ENCODE peak calls at places on chromosomes 7 and 10, in six cellular contexts. V, O, K, J, Z and R are unnamed samples.
A peak's percentile ranks its signal among the peaks of the same experiment; 100 is the strongest.

GRCh38 chr10:22700489-22700888 is 13.9 kb downstream of the PIP4K2A start:
- DNase-seq in V (no peak), Z (no peak), O (no peak), K (no peak), J (no peak), R (no peak)

GRCh38 chr7:54839538-54840213 is 80.7 kb upstream of the SEC61G start:
- DNase-seq in Z (peak; percentile 81), O (peak; percentile 77), J (peak; percentile 95), V (peak; percentile 77), K (peak; percentile 39), R (peak; percentile 70)

GRCh38 chr7:115217373-115217772 is 295.5 kb downstream of the MDFIC start:
- DNase-seq in O (no peak), V (no peak), K (peak; percentile 32), Z (no peak), J (no peak), R (peak; percentile 18)

GRCh38 chr10:132848306-132848705 is 62.4 kb upstream of the NKX6-2 start:
- DNase-seq in O (no peak), K (no peak), V (no peak), Z (no peak), J (no peak), R (no peak)

GRCh38 chr10:133357293-133358151 is at the start of gene FUOM:
- DNase-seq in O (peak; percentile 46), Z (peak; percentile 58), V (peak; percentile 87), J (peak; percentile 29), K (peak; percentile 71), R (no peak)

GRCh38 chr7:74288034-74288881 is 949 bp upstream of the CLIP2 start:
- DNase-seq in O (peak; percentile 39), J (peak; percentile 28), Z (peak; percentile 87), V (no peak), K (no peak), R (no peak)

GRCh38 chr7:110922906-110923305 is 168.0 kb upstream of the LRRN3 start:
- DNase-seq in O (peak; percentile 53), K (peak; percentile 70), J (peak; percentile 3), Z (no peak), V (no peak), R (peak; percentile 21)

GRCh38 chr7:79055722-79056415 is 397.6 kb downstream of the MAGI2 start:
- DNase-seq in J (peak; percentile 63), V (no peak), K (no peak), O (peak; percentile 67), Z (no peak), R (no peak)

GRCh38 chr10:8086315-8086714 is 31.8 kb downstream of the GATA3 start:
- DNase-seq in K (no peak), O (no peak), V (no peak), Z (no peak), J (no peak), R (no peak)

GRCh38 chr7:132999845-133000244 is 82.0 kb downstream of the CHCHD3 start:
- DNase-seq in Z (no peak), O (no peak), J (no peak), V (no peak), K (no peak), R (no peak)

GRCh38 chr7:135710417-135711138 is 17.4 kb downstream of the SLC13A4 start:
- DNase-seq in J (no peak), O (peak; percentile 18), V (no peak), K (no peak), Z (peak; percentile 11), R (peak; percentile 50)

GRCh38 chr10:119306514-119306951 is 99.2 kb downstream of the GRK5 start:
- DNase-seq in J (no peak), Z (no peak), O (peak; percentile 28), V (no peak), K (no peak), R (peak; percentile 38)

GRCh38 chr10:37535459-37536246 is 321.8 kb downstream of the ZNF248 start:
- DNase-seq in K (no peak), Z (peak; percentile 47), O (peak; percentile 30), V (no peak), J (no peak), R (no peak)

GRCh38 chr10:119253433-119254174 is 46.2 kb downstream of the GRK5 start:
- DNase-seq in Z (peak; percentile 87), O (peak; percentile 86), V (no peak), K (peak; percentile 95), J (peak; percentile 19), R (peak; percentile 55)

GRCh38 chr10:28948045-28948444 is 270.7 kb downstream of the BAMBI start:
- DNase-seq in O (no peak), Z (no peak), K (peak; percentile 40), V (no peak), J (no peak), R (no peak)

GRCh38 chr7:150379590-150380379 is 655 bp downstream of the ZNF775 start:
- DNase-seq in J (no peak), O (peak; percentile 28), V (no peak), K (peak; percentile 51), Z (no peak), R (peak; percentile 61)

GRCh38 chr7:50960621-50961310 is 178.1 kb upstream of the GRB10 start:
- DNase-seq in O (no peak), V (no peak), J (no peak), Z (peak; percentile 52), K (no peak), R (no peak)

GRCh38 chr7:140597425-140597949 is 43.1 kb downstream of the DENND2A start:
- DNase-seq in J (no peak), Z (no peak), K (no peak), O (no peak), V (no peak), R (no peak)